ENCODE peak calls at places on chromosomes 3 and 15, in five cellular contexts. One of them, this sample, is unnamed.

GRCh38 chr15:41936155-41936554 is 36.2 kb downstream of the EHD4 start:
- DNase-seq in fibroblast of lung: no peak
- DNase-seq in RWPE2: no peak
- DNase-seq in AG04450: no peak
- DNase-seq in germinal center: no peak
- DNase-seq in this sample: no peak

GRCh38 chr3:71583569-71584215 is at the start of gene FOXP1:
- DNase-seq in fibroblast of lung: peak; percentile 70
- DNase-seq in RWPE2: no peak
- DNase-seq in AG04450: no peak
- DNase-seq in germinal center: peak; percentile 40
- DNase-seq in this sample: peak; percentile 64

GRCh38 chr15:40340740-40341400 is at the start of gene CCDC9B:
- DNase-seq in RWPE2: peak; percentile 94
- DNase-seq in AG04450: no peak
- DNase-seq in fibroblast of lung: peak; percentile 81
- DNase-seq in germinal center: no peak
- DNase-seq in this sample: peak; percentile 84

GRCh38 chr3:194268659-194269487 is 82.3 kb downstream of the CPN2 start:
- DNase-seq in fibroblast of lung: no peak
- DNase-seq in AG04450: no peak
- DNase-seq in RWPE2: peak; percentile 25
- DNase-seq in germinal center: no peak
- DNase-seq in this sample: no peak

GRCh38 chr15:74497584-74497983 is 36.6 kb upstream of the UBL7 start:
- DNase-seq in germinal center: no peak
- DNase-seq in AG04450: no peak
- DNase-seq in RWPE2: no peak
- DNase-seq in fibroblast of lung: no peak
- DNase-seq in this sample: no peak

GRCh38 chr3:52879581-52879980 is 17.8 kb downstream of the STIMATE start:
- DNase-seq in fibroblast of lung: no peak
- DNase-seq in RWPE2: no peak
- DNase-seq in germinal center: no peak
- DNase-seq in AG04450: no peak
- DNase-seq in this sample: no peak

GRCh38 chr15:90062023-90062728 is 40.1 kb downstream of the IDH2 start:
- DNase-seq in RWPE2: peak; percentile 98
- DNase-seq in germinal center: no peak
- DNase-seq in AG04450: no peak
- DNase-seq in fibroblast of lung: peak; percentile 10
- DNase-seq in this sample: no peak

GRCh38 chr3:15499536-15499935 is 22.0 kb downstream of the COLQ start:
- DNase-seq in germinal center: no peak
- DNase-seq in fibroblast of lung: no peak
- DNase-seq in AG04450: no peak
- DNase-seq in RWPE2: no peak
- DNase-seq in this sample: no peak

GRCh38 chr3:95705786-95706418 is 1108.5 kb upstream of the EPHA6 start:
- DNase-seq in germinal center: no peak
- DNase-seq in AG04450: no peak
- DNase-seq in fibroblast of lung: no peak
- DNase-seq in RWPE2: no peak
- DNase-seq in this sample: no peak

GRCh38 chr3:119219069-119219468 is 21.6 kb downstream of the B4GALT4 start:
- DNase-seq in RWPE2: no peak
- DNase-seq in germinal center: peak; percentile 50
- DNase-seq in AG04450: no peak
- DNase-seq in fibroblast of lung: no peak
- DNase-seq in this sample: no peak

GRCh38 chr3:174330303-174330702 is 528.8 kb upstream of the NAALADL2 start:
- DNase-seq in AG04450: peak; percentile 51
- DNase-seq in RWPE2: no peak
- DNase-seq in germinal center: no peak
- DNase-seq in fibroblast of lung: peak; percentile 95
- DNase-seq in this sample: peak; percentile 85

GRCh38 chr15:60957111-60957510 is 272.0 kb downstream of the RORA start:
- DNase-seq in AG04450: no peak
- DNase-seq in RWPE2: no peak
- DNase-seq in germinal center: no peak
- DNase-seq in fibroblast of lung: peak; percentile 57
- DNase-seq in this sample: no peak

GRCh38 chr15:46312133-46312740 is 677.4 kb downstream of the SQOR start:
- DNase-seq in RWPE2: no peak
- DNase-seq in germinal center: peak; percentile 31
- DNase-seq in fibroblast of lung: peak; percentile 29
- DNase-seq in AG04450: peak; percentile 2
- DNase-seq in this sample: peak; percentile 41

GRCh38 chr15:74227968-74228722 is 8.0 kb upstream of the CCDC33 start:
- DNase-seq in germinal center: no peak
- DNase-seq in AG04450: no peak
- DNase-seq in RWPE2: no peak
- DNase-seq in fibroblast of lung: no peak
- DNase-seq in this sample: no peak

GRCh38 chr3:58612825-58613224 is 35.6 kb upstream of the FAM107A start:
- DNase-seq in fibroblast of lung: no peak
- DNase-seq in AG04450: no peak
- DNase-seq in RWPE2: no peak
- DNase-seq in germinal center: no peak
- DNase-seq in this sample: no peak

GRCh38 chr3:134357261-134357913 is 16.9 kb downstream of the AMOTL2 start:
- DNase-seq in RWPE2: peak; percentile 17
- DNase-seq in AG04450: no peak
- DNase-seq in fibroblast of lung: no peak
- DNase-seq in germinal center: no peak
- DNase-seq in this sample: no peak

This sample was measured in IMR-90.